ENCODE peak calls at places on chromosomes 1 and 21, in ten cellular contexts. D, O, N, S, J, Z, B, I, E and C are unnamed samples.

GRCh38 chr1:217343907-217344306 is 287.0 kb downstream of the GPATCH2 start:
- DNase-seq in D (peak), O (no peak), N (no peak), S (no peak), J (no peak), Z (no peak), B (no peak), I (no peak), E (peak), C (no peak)

GRCh38 chr1:228852511-228853088 is 117.3 kb downstream of the RHOU start:
- DNase-seq in D (no peak), O (no peak), N (no peak), S (no peak), J (no peak), Z (no peak), B (no peak), I (no peak), E (no peak), C (no peak)

GRCh38 chr1:228515200-228515834 is 28.1 kb downstream of the RNF187 start:
- DNase-seq in D (peak), O (peak), N (peak), S (peak), J (peak), Z (peak), B (no peak), I (no peak), E (no peak), C (peak)

GRCh38 chr1:11536573-11537379 is 57.8 kb downstream of the DISP3 start:
- DNase-seq in D (no peak), O (no peak), N (no peak), S (peak), J (no peak), Z (no peak), B (no peak), I (no peak), E (no peak), C (no peak)

GRCh38 chr1:210347112-210347511 is 18.4 kb downstream of the HHAT start:
- DNase-seq in D (no peak), O (no peak), N (peak), S (no peak), J (peak), Z (peak), B (no peak), I (no peak), E (no peak), C (no peak)

GRCh38 chr1:242524571-242525359 is at the start of gene PLD5:
- DNase-seq in D (peak), O (peak), N (no peak), S (peak), J (no peak), Z (no peak), B (peak), I (peak), E (no peak), C (no peak)

GRCh38 chr1:153610334-153611023 is 2.5 kb downstream of the S100A16 start:
- DNase-seq in D (no peak), O (no peak), N (peak), S (peak), J (peak), Z (peak), B (no peak), I (peak), E (no peak), C (no peak)

GRCh38 chr1:174626031-174627020 is 178.6 kb downstream of the GPR52 start:
- DNase-seq in D (no peak), O (no peak), N (peak), S (peak), J (peak), Z (peak), B (no peak), I (no peak), E (no peak), C (peak)

GRCh38 chr1:147626739-147627138 is 43.6 kb downstream of the ACP6 start:
- DNase-seq in D (no peak), O (no peak), N (no peak), S (no peak), J (no peak), Z (no peak), B (no peak), I (no peak), E (no peak), C (no peak)

GRCh38 chr21:42474982-42475381 is 21.0 kb downstream of the RSPH1 start:
- DNase-seq in D (peak), O (no peak), N (no peak), S (no peak), J (no peak), Z (no peak), B (no peak), I (no peak), E (no peak), C (no peak)

GRCh38 chr1:169368406-169368769 is 393 bp downstream of the BLZF1 start:
- DNase-seq in D (no peak), O (no peak), N (peak), S (no peak), J (no peak), Z (peak), B (no peak), I (no peak), E (no peak), C (peak)

GRCh38 chr1:238951809-238952208 is 434.6 kb upstream of the CHRM3 start:
- DNase-seq in D (peak), O (no peak), N (peak), S (peak), J (peak), Z (peak), B (no peak), I (no peak), E (no peak), C (peak)

GRCh38 chr1:117810553-117810952 is 118.9 kb downstream of the GDAP2 start:
- DNase-seq in D (no peak), O (no peak), N (peak), S (no peak), J (no peak), Z (no peak), B (no peak), I (no peak), E (no peak), C (peak)

GRCh38 chr1:35832515-35832914 is 24.7 kb downstream of the AGO4 start:
- DNase-seq in D (no peak), O (no peak), N (no peak), S (no peak), J (no peak), Z (no peak), B (no peak), I (no peak), E (no peak), C (no peak)

GRCh38 chr21:34704119-34704518 is 35.3 kb downstream of the CLIC6 start:
- DNase-seq in D (no peak), O (no peak), N (peak), S (peak), J (no peak), Z (peak), B (no peak), I (no peak), E (no peak), C (peak)

GRCh38 chr1:44803312-44804095 is 3.3 kb downstream of the PLK3 start:
- DNase-seq in D (peak), O (no peak), N (no peak), S (peak), J (no peak), Z (no peak), B (no peak), I (no peak), E (no peak), C (no peak)

GRCh38 chr1:65165269-65166002 is 17.4 kb downstream of the AK4 start:
- DNase-seq in D (peak), O (no peak), N (no peak), S (no peak), J (no peak), Z (no peak), B (no peak), I (no peak), E (peak), C (no peak)

GRCh38 chr1:63703661-63704060 is 70.2 kb upstream of the ROR1 start:
- DNase-seq in D (no peak), O (no peak), N (no peak), S (no peak), J (no peak), Z (no peak), B (no peak), I (no peak), E (no peak), C (no peak)

GRCh38 chr1:172143384-172144025 is 277.0 kb upstream of the C1orf105 start:
- DNase-seq in D (no peak), O (no peak), N (peak), S (no peak), J (peak), Z (peak), B (no peak), I (no peak), E (no peak), C (peak)

GRCh38 chr1:210504286-210504685 is 175.6 kb downstream of the HHAT start:
- DNase-seq in D (no peak), O (no peak), N (no peak), S (peak), J (no peak), Z (no peak), B (no peak), I (no peak), E (no peak), C (no peak)

GRCh38 chr1:10280442-10281350 is 70.3 kb downstream of the KIF1B start:
- DNase-seq in D (no peak), O (no peak), N (peak), S (peak), J (peak), Z (peak), B (no peak), I (no peak), E (no peak), C (peak)

GRCh38 chr1:237901284-237901870 is 10.7 kb upstream of the ZP4 start:
- DNase-seq in D (peak), O (peak), N (peak), S (no peak), J (no peak), Z (peak), B (no peak), I (no peak), E (no peak), C (no peak)

GRCh38 chr1:116002781-116003455 is 26.6 kb downstream of the SLC22A15 start:
- DNase-seq in D (no peak), O (no peak), N (no peak), S (no peak), J (no peak), Z (no peak), B (no peak), I (no peak), E (no peak), C (no peak)

GRCh38 chr1:170288155-170288554 is 142.4 kb downstream of the NTMT2 start:
- DNase-seq in D (no peak), O (no peak), N (no peak), S (no peak), J (no peak), Z (no peak), B (no peak), I (no peak), E (no peak), C (no peak)

GRCh38 chr1:1943834-1944570 is 24.9 kb upstream of the TMEM52 start:
- DNase-seq in D (peak), O (peak), N (no peak), S (peak), J (no peak), Z (peak), B (no peak), I (peak), E (no peak), C (peak)
- TF ChIP-seq CTCF in D (peak), O (peak), N (peak), S (peak), J (peak), Z (peak), B (peak), I (peak), E (peak), C (peak)

DNA sequence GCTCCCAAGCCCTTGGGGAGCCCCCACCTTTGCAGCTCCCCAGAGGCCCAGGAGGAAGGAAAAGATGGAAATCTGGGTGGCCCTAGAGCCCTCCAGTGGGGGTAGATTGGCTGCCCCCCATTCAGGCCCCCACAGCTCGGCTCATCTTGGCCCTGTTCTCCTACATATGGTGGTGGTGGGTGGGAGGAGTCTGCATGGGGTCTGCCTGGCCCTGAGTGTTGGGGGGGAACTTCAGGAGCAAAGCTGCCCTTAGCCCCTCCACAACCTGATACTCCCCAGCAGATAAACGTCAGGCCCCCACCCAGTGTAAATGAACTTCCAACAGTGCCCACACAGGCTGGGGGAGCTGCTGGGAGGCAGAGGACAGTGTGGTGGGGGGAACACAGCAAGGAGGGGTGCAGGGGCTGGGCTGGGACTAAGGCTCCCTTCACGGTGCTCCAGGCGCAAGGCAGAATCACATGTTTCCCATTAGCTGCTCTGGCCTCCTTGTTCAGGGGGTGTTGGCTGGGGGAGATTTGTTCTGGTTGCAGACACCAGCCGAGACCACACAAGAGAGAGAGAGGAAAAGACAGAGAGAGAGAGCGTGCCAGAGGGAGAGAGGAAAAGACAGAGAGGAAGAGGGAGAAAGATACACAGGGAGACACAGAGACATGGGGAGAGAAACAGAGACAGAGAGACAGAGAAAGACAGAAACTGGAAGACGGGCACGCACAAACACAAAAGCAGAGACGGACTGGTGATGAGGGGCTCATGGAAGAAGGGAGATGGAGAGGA is 42.6 kb downstream of the AHDC1 start:
- DNase-seq in D (no peak), O (no peak), N (peak), S (no peak), J (peak), Z (no peak), B (no peak), I (no peak), E (no peak), C (peak)
- H3K4me3 ChIP-seq in D (no peak), O (no peak), N (no peak), S (no peak), J (no peak), Z (no peak), B (peak), I (peak), E (no peak), C (peak)

DNA sequence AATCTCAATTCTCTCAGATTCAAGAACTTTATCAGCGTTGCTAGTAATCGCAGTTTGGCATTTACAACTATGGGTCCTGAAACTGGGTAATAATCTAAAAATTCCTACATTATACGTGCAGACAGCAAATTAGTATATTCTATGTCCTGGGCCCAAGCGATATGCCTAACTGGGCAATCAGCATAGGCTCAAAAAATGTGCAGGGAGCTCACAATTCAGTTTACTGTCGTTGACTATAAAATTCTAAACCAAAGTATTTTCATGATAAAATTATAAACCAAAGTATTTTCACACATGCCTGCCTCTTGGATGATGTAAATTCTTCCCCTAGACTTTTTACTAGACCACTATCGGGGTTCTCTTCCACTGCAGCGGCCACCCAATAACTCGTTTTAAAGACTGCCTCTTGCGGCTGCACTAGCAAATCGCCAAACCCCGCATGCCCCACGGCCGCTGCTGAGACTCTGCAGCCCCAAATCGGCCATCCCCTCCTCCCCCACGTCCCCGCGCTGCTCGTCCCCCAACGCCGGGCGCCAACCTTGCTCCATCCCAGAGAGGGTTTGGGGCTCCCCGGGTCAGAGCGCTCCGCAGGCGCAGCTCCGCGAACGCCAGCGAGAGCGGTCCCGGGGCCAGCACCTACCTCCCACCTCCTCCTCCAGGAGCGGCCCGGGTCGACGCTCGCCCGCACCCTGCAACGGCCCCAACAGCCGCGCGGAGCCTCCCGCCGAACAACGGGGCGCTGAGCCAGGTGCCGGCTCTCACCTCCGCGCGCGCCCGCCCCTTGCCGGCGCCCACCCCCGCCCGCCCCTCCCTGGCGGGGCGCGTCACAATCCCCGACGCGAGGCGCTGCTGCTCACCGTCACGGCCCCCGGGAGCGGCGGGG is 506 bp downstream of the SSX2IP start:
- DNase-seq in D (peak), O (peak), N (no peak), S (peak), J (peak), Z (peak), B (peak), I (peak), E (no peak), C (peak)
- TF ChIP-seq CTCF in D (peak), O (peak), N (peak), S (peak), J (peak), Z (peak), B (peak), I (peak), E (peak), C (peak)

GRCh38 chr1:58571616-58572015 is 5.4 kb downstream of the TACSTD2 start:
- DNase-seq in D (no peak), O (no peak), N (no peak), S (no peak), J (no peak), Z (no peak), B (no peak), I (no peak), E (no peak), C (no peak)

GRCh38 chr1:58574816-58575215 is 2.2 kb downstream of the TACSTD2 start:
- DNase-seq in D (no peak), O (no peak), N (no peak), S (no peak), J (no peak), Z (no peak), B (no peak), I (no peak), E (no peak), C (no peak)

GRCh38 chr1:58572691-58573090 is 4.4 kb downstream of the TACSTD2 start:
- DNase-seq in D (peak), O (no peak), N (no peak), S (no peak), J (no peak), Z (no peak), B (no peak), I (no peak), E (no peak), C (no peak)

GRCh38 chr1:58573705-58574591 is 3.1 kb downstream of the TACSTD2 start:
- DNase-seq in D (no peak), O (no peak), N (no peak), S (no peak), J (no peak), Z (no peak), B (no peak), I (no peak), E (no peak), C (no peak)

GRCh38 chr1:58573138-58573537 is 3.9 kb downstream of the TACSTD2 start:
- DNase-seq in D (no peak), O (no peak), N (no peak), S (no peak), J (no peak), Z (no peak), B (no peak), I (no peak), E (no peak), C (no peak)
- H3K4me3 ChIP-seq in D (no peak), O (no peak), N (no peak), S (no peak), J (no peak), Z (no peak), B (no peak), I (no peak), E (no peak), C (no peak)

DNA sequence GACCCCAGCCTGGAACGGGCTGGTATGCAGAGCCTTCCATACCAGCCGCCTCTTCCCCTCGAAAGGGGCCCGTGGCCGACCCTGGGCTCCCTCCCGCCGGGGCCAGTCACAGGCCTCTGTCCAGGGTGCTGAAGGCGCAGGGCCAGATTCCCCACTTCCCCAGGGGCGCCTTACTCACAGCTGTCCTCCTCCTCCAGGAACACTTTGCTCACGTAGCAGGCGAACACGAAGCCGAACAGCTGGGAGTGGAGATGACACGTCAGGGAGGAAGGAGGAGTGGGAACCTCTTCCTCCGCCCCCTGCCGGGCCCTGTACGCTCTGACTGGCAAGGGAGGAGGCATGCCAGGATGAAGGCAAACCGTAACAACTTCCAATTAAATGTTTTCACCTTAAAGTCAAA is 57.3 kb downstream of the NKAIN1 start:
- DNase-seq in D (peak), O (peak), N (peak), S (peak), J (peak), Z (peak), B (peak), I (peak), E (no peak), C (peak)
- TF ChIP-seq CTCF in D (peak), O (peak), N (peak), S (peak), J (peak), Z (peak), B (peak), I (peak), E (peak), C (peak)

DNA sequence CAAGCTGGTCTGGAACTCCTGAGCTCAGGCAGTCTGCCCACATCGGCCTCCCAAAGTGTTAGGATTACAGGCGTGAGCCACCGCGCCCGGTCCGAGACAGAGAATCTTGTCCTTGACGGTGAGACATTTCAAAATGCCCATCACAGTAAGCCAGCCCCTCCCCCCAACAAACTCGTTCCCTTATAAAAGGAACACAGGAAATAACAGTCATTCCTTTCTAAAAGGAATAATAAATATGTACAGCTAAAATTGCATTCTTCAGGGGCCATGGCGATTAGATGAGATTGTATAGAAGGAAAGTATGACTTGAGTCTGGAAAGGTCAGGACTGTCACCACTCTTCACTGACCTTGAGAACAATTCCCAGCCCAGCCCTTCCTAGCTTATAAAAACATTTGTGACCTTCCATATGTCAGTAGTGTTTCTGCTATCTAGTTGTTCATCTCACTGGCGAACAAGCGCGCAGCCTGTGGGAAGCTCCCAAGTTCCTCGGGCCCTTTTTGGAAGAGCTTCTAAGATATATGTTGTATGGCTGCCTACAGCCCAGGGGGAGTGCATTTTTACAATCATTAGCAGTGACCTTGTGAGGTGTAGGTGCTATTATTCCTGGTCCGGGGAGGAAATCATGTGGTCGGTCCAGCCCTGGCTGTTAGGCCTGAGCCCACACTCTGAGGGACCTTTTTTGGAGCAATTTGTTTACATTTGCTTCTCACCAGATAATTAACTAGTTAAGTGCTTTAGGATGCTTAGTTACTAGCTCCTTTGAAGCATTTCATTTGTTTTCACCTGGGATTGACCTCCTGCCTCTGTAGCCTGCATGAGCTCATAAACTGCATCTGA is 8.7 kb downstream of the SZRD1 start:
- DNase-seq in D (no peak), O (no peak), N (no peak), S (peak), J (peak), Z (peak), B (no peak), I (no peak), E (no peak), C (peak)
- H3K4me3 ChIP-seq in D (no peak), O (no peak), N (no peak), S (peak), J (no peak), Z (no peak), B (peak), I (no peak), E (no peak), C (no peak)